ENCODE peak calls at places on chromosomes 7 and 10, in nine cellular contexts. One of them, this sample, is unnamed.

GRCh38 chr7:75818462-75818861 is 4.9 kb upstream of the CCL24 start:
- DNase-seq in left lung: no peak
- DNase-seq in skeletal muscle cell: no peak
- DNase-seq in non-pigmented ciliary epithelial cell: no peak
- DNase-seq in C1 segment of cervical spinal cord: no peak
- DNase-seq in stimulated activated CD4-positive, alpha-beta T cell treated with anti-CD3 and anti-CD28 coated beads, Interleukin-1b, Interleukin-23, amount 100 ng/mL, for 1 hour: no peak
- DNase-seq in NCI-H748 treated with DMSO at 0.1 percent for 48 hours: no peak
- DNase-seq in T-helper 1 cell: no peak
- DNase-seq in HS-5: no peak
- DNase-seq in this sample: no peak

GRCh38 chr10:109529258-109529657 is 394.1 kb downstream of the XPNPEP1 start:
- DNase-seq in HS-5: no peak
- DNase-seq in non-pigmented ciliary epithelial cell: no peak
- DNase-seq in T-helper 1 cell: no peak
- DNase-seq in left lung: no peak
- DNase-seq in skeletal muscle cell: no peak
- DNase-seq in C1 segment of cervical spinal cord: no peak
- DNase-seq in stimulated activated CD4-positive, alpha-beta T cell treated with anti-CD3 and anti-CD28 coated beads, Interleukin-1b, Interleukin-23, amount 100 ng/mL, for 1 hour: no peak
- DNase-seq in NCI-H748 treated with DMSO at 0.1 percent for 48 hours: no peak
- DNase-seq in this sample: no peak

GRCh38 chr7:14381306-14381705 is 391.8 kb upstream of the ETV1 start:
- DNase-seq in stimulated activated CD4-positive, alpha-beta T cell treated with anti-CD3 and anti-CD28 coated beads, Interleukin-1b, Interleukin-23, amount 100 ng/mL, for 1 hour: no peak
- DNase-seq in skeletal muscle cell: no peak
- DNase-seq in non-pigmented ciliary epithelial cell: peak
- DNase-seq in C1 segment of cervical spinal cord: no peak
- DNase-seq in NCI-H748 treated with DMSO at 0.1 percent for 48 hours: no peak
- DNase-seq in left lung: no peak
- DNase-seq in HS-5: peak
- DNase-seq in T-helper 1 cell: no peak
- DNase-seq in this sample: no peak

GRCh38 chr10:30751678-30752331 is 122.3 kb upstream of the LYZL2 start:
- DNase-seq in HS-5: peak
- DNase-seq in NCI-H748 treated with DMSO at 0.1 percent for 48 hours: no peak
- DNase-seq in stimulated activated CD4-positive, alpha-beta T cell treated with anti-CD3 and anti-CD28 coated beads, Interleukin-1b, Interleukin-23, amount 100 ng/mL, for 1 hour: peak
- DNase-seq in skeletal muscle cell: peak
- DNase-seq in left lung: peak
- DNase-seq in non-pigmented ciliary epithelial cell: peak
- DNase-seq in T-helper 1 cell: peak
- DNase-seq in C1 segment of cervical spinal cord: peak
- DNase-seq in this sample: peak

GRCh38 chr7:158377800-158378623 is 209.6 kb downstream of the PTPRN2 start:
- DNase-seq in NCI-H748 treated with DMSO at 0.1 percent for 48 hours: no peak
- DNase-seq in T-helper 1 cell: no peak
- DNase-seq in skeletal muscle cell: no peak
- DNase-seq in C1 segment of cervical spinal cord: no peak
- DNase-seq in stimulated activated CD4-positive, alpha-beta T cell treated with anti-CD3 and anti-CD28 coated beads, Interleukin-1b, Interleukin-23, amount 100 ng/mL, for 1 hour: no peak
- DNase-seq in non-pigmented ciliary epithelial cell: no peak
- DNase-seq in left lung: peak
- DNase-seq in HS-5: no peak
- DNase-seq in this sample: peak

GRCh38 chr10:12041766-12042408 is 722 bp downstream of the UPF2 start:
- DNase-seq in skeletal muscle cell: no peak
- DNase-seq in stimulated activated CD4-positive, alpha-beta T cell treated with anti-CD3 and anti-CD28 coated beads, Interleukin-1b, Interleukin-23, amount 100 ng/mL, for 1 hour: no peak
- DNase-seq in T-helper 1 cell: no peak
- DNase-seq in non-pigmented ciliary epithelial cell: no peak
- DNase-seq in C1 segment of cervical spinal cord: no peak
- DNase-seq in NCI-H748 treated with DMSO at 0.1 percent for 48 hours: no peak
- DNase-seq in HS-5: no peak
- DNase-seq in left lung: peak
- DNase-seq in this sample: no peak

GRCh38 chr7:142797799-142798377 is 27.1 kb downstream of the PRSS2 start:
- DNase-seq in left lung: no peak
- DNase-seq in C1 segment of cervical spinal cord: no peak
- DNase-seq in HS-5: no peak
- DNase-seq in T-helper 1 cell: no peak
- DNase-seq in skeletal muscle cell: no peak
- DNase-seq in NCI-H748 treated with DMSO at 0.1 percent for 48 hours: no peak
- DNase-seq in stimulated activated CD4-positive, alpha-beta T cell treated with anti-CD3 and anti-CD28 coated beads, Interleukin-1b, Interleukin-23, amount 100 ng/mL, for 1 hour: no peak
- DNase-seq in non-pigmented ciliary epithelial cell: no peak
- DNase-seq in this sample: no peak

GRCh38 chr7:156028521-156028920 is 216.3 kb upstream of the SHH start:
- DNase-seq in HS-5: no peak
- DNase-seq in left lung: no peak
- DNase-seq in C1 segment of cervical spinal cord: no peak
- DNase-seq in NCI-H748 treated with DMSO at 0.1 percent for 48 hours: no peak
- DNase-seq in skeletal muscle cell: no peak
- DNase-seq in T-helper 1 cell: no peak
- DNase-seq in non-pigmented ciliary epithelial cell: no peak
- DNase-seq in stimulated activated CD4-positive, alpha-beta T cell treated with anti-CD3 and anti-CD28 coated beads, Interleukin-1b, Interleukin-23, amount 100 ng/mL, for 1 hour: no peak
- DNase-seq in this sample: no peak

GRCh38 chr7:33932221-33932620 is 26.9 kb downstream of the BMPER start:
- DNase-seq in stimulated activated CD4-positive, alpha-beta T cell treated with anti-CD3 and anti-CD28 coated beads, Interleukin-1b, Interleukin-23, amount 100 ng/mL, for 1 hour: no peak
- DNase-seq in T-helper 1 cell: no peak
- DNase-seq in left lung: no peak
- DNase-seq in NCI-H748 treated with DMSO at 0.1 percent for 48 hours: no peak
- DNase-seq in HS-5: no peak
- DNase-seq in non-pigmented ciliary epithelial cell: no peak
- DNase-seq in skeletal muscle cell: no peak
- DNase-seq in C1 segment of cervical spinal cord: no peak
- DNase-seq in this sample: no peak

GRCh38 chr7:114931656-114932011 is 9.7 kb downstream of the MDFIC start:
- DNase-seq in stimulated activated CD4-positive, alpha-beta T cell treated with anti-CD3 and anti-CD28 coated beads, Interleukin-1b, Interleukin-23, amount 100 ng/mL, for 1 hour: no peak
- DNase-seq in NCI-H748 treated with DMSO at 0.1 percent for 48 hours: no peak
- DNase-seq in non-pigmented ciliary epithelial cell: no peak
- DNase-seq in C1 segment of cervical spinal cord: no peak
- DNase-seq in T-helper 1 cell: no peak
- DNase-seq in left lung: no peak
- DNase-seq in HS-5: no peak
- DNase-seq in skeletal muscle cell: no peak
- DNase-seq in this sample: no peak

GRCh38 chr10:79293841-79294705 is 53.2 kb upstream of the PPIF start:
- DNase-seq in stimulated activated CD4-positive, alpha-beta T cell treated with anti-CD3 and anti-CD28 coated beads, Interleukin-1b, Interleukin-23, amount 100 ng/mL, for 1 hour: no peak
- DNase-seq in T-helper 1 cell: no peak
- DNase-seq in HS-5: peak
- DNase-seq in non-pigmented ciliary epithelial cell: peak
- DNase-seq in NCI-H748 treated with DMSO at 0.1 percent for 48 hours: no peak
- DNase-seq in skeletal muscle cell: no peak
- DNase-seq in left lung: peak
- DNase-seq in C1 segment of cervical spinal cord: no peak
- DNase-seq in this sample: no peak

GRCh38 chr7:78770422-78771410 is 682.8 kb downstream of the MAGI2 start:
- DNase-seq in skeletal muscle cell: no peak
- DNase-seq in left lung: no peak
- DNase-seq in T-helper 1 cell: no peak
- DNase-seq in non-pigmented ciliary epithelial cell: no peak
- DNase-seq in C1 segment of cervical spinal cord: peak
- DNase-seq in NCI-H748 treated with DMSO at 0.1 percent for 48 hours: peak
- DNase-seq in stimulated activated CD4-positive, alpha-beta T cell treated with anti-CD3 and anti-CD28 coated beads, Interleukin-1b, Interleukin-23, amount 100 ng/mL, for 1 hour: no peak
- DNase-seq in HS-5: no peak
- DNase-seq in this sample: peak

GRCh38 chr10:67812007-67812406 is 26.0 kb downstream of the DNAJC12 start:
- DNase-seq in C1 segment of cervical spinal cord: no peak
- DNase-seq in HS-5: no peak
- DNase-seq in left lung: no peak
- DNase-seq in skeletal muscle cell: no peak
- DNase-seq in T-helper 1 cell: no peak
- DNase-seq in non-pigmented ciliary epithelial cell: no peak
- DNase-seq in stimulated activated CD4-positive, alpha-beta T cell treated with anti-CD3 and anti-CD28 coated beads, Interleukin-1b, Interleukin-23, amount 100 ng/mL, for 1 hour: no peak
- DNase-seq in NCI-H748 treated with DMSO at 0.1 percent for 48 hours: no peak
- DNase-seq in this sample: no peak

GRCh38 chr10:93757136-93757535 is 600 bp upstream of the LGI1 start:
- DNase-seq in T-helper 1 cell: no peak
- DNase-seq in NCI-H748 treated with DMSO at 0.1 percent for 48 hours: no peak
- DNase-seq in left lung: no peak
- DNase-seq in stimulated activated CD4-positive, alpha-beta T cell treated with anti-CD3 and anti-CD28 coated beads, Interleukin-1b, Interleukin-23, amount 100 ng/mL, for 1 hour: no peak
- DNase-seq in non-pigmented ciliary epithelial cell: no peak
- DNase-seq in skeletal muscle cell: no peak
- DNase-seq in C1 segment of cervical spinal cord: no peak
- DNase-seq in HS-5: no peak
- DNase-seq in this sample: no peak

GRCh38 chr10:93566435-93567276 is at the start of gene FFAR4:
- DNase-seq in T-helper 1 cell: no peak
- DNase-seq in non-pigmented ciliary epithelial cell: no peak
- DNase-seq in skeletal muscle cell: no peak
- DNase-seq in HS-5: no peak
- DNase-seq in NCI-H748 treated with DMSO at 0.1 percent for 48 hours: peak
- DNase-seq in C1 segment of cervical spinal cord: no peak
- DNase-seq in left lung: peak
- DNase-seq in stimulated activated CD4-positive, alpha-beta T cell treated with anti-CD3 and anti-CD28 coated beads, Interleukin-1b, Interleukin-23, amount 100 ng/mL, for 1 hour: no peak
- DNase-seq in this sample: peak

GRCh38 chr7:101159696-101160674 is 5.4 kb downstream of the VGF start:
- DNase-seq in NCI-H748 treated with DMSO at 0.1 percent for 48 hours: no peak
- DNase-seq in skeletal muscle cell: no peak
- DNase-seq in non-pigmented ciliary epithelial cell: no peak
- DNase-seq in HS-5: no peak
- DNase-seq in left lung: no peak
- DNase-seq in C1 segment of cervical spinal cord: no peak
- DNase-seq in stimulated activated CD4-positive, alpha-beta T cell treated with anti-CD3 and anti-CD28 coated beads, Interleukin-1b, Interleukin-23, amount 100 ng/mL, for 1 hour: no peak
- DNase-seq in T-helper 1 cell: no peak
- DNase-seq in this sample: no peak

GRCh38 chr10:127215882-127216281 is 19.5 kb upstream of the INSYN2A start:
- DNase-seq in C1 segment of cervical spinal cord: no peak
- DNase-seq in HS-5: no peak
- DNase-seq in non-pigmented ciliary epithelial cell: no peak
- DNase-seq in T-helper 1 cell: no peak
- DNase-seq in NCI-H748 treated with DMSO at 0.1 percent for 48 hours: no peak
- DNase-seq in skeletal muscle cell: no peak
- DNase-seq in stimulated activated CD4-positive, alpha-beta T cell treated with anti-CD3 and anti-CD28 coated beads, Interleukin-1b, Interleukin-23, amount 100 ng/mL, for 1 hour: no peak
- DNase-seq in left lung: no peak
- DNase-seq in this sample: no peak

GRCh38 chr10:29647483-29647882 is 12.7 kb upstream of the SVIL start:
- DNase-seq in T-helper 1 cell: no peak
- DNase-seq in non-pigmented ciliary epithelial cell: no peak
- DNase-seq in skeletal muscle cell: no peak
- DNase-seq in left lung: no peak
- DNase-seq in HS-5: no peak
- DNase-seq in stimulated activated CD4-positive, alpha-beta T cell treated with anti-CD3 and anti-CD28 coated beads, Interleukin-1b, Interleukin-23, amount 100 ng/mL, for 1 hour: no peak
- DNase-seq in C1 segment of cervical spinal cord: no peak
- DNase-seq in NCI-H748 treated with DMSO at 0.1 percent for 48 hours: no peak
- DNase-seq in this sample: no peak

GRCh38 chr10:110746254-110746826 is 102.2 kb downstream of the RBM20 start:
- DNase-seq in stimulated activated CD4-positive, alpha-beta T cell treated with anti-CD3 and anti-CD28 coated beads, Interleukin-1b, Interleukin-23, amount 100 ng/mL, for 1 hour: peak
- DNase-seq in non-pigmented ciliary epithelial cell: peak
- DNase-seq in NCI-H748 treated with DMSO at 0.1 percent for 48 hours: peak
- DNase-seq in T-helper 1 cell: peak
- DNase-seq in left lung: peak
- DNase-seq in HS-5: peak
- DNase-seq in skeletal muscle cell: peak
- DNase-seq in C1 segment of cervical spinal cord: peak
- DNase-seq in this sample: peak

GRCh38 chr10:10873289-10873688 is 144.4 kb upstream of the CELF2 start:
- DNase-seq in non-pigmented ciliary epithelial cell: no peak
- DNase-seq in stimulated activated CD4-positive, alpha-beta T cell treated with anti-CD3 and anti-CD28 coated beads, Interleukin-1b, Interleukin-23, amount 100 ng/mL, for 1 hour: no peak
- DNase-seq in HS-5: no peak
- DNase-seq in skeletal muscle cell: no peak
- DNase-seq in C1 segment of cervical spinal cord: no peak
- DNase-seq in left lung: no peak
- DNase-seq in NCI-H748 treated with DMSO at 0.1 percent for 48 hours: no peak
- DNase-seq in T-helper 1 cell: no peak
- DNase-seq in this sample: no peak

GRCh38 chr10:8594176-8594575 is 539.7 kb downstream of the GATA3 start:
- DNase-seq in HS-5: no peak
- DNase-seq in T-helper 1 cell: no peak
- DNase-seq in C1 segment of cervical spinal cord: no peak
- DNase-seq in skeletal muscle cell: no peak
- DNase-seq in stimulated activated CD4-positive, alpha-beta T cell treated with anti-CD3 and anti-CD28 coated beads, Interleukin-1b, Interleukin-23, amount 100 ng/mL, for 1 hour: no peak
- DNase-seq in NCI-H748 treated with DMSO at 0.1 percent for 48 hours: no peak
- DNase-seq in left lung: no peak
- DNase-seq in non-pigmented ciliary epithelial cell: no peak
- DNase-seq in this sample: no peak

GRCh38 chr10:43121444-43121843 is 16.8 kb upstream of the CSGALNACT2 start:
- DNase-seq in HS-5: no peak
- DNase-seq in skeletal muscle cell: no peak
- DNase-seq in C1 segment of cervical spinal cord: no peak
- DNase-seq in T-helper 1 cell: no peak
- DNase-seq in non-pigmented ciliary epithelial cell: no peak
- DNase-seq in left lung: peak
- DNase-seq in stimulated activated CD4-positive, alpha-beta T cell treated with anti-CD3 and anti-CD28 coated beads, Interleukin-1b, Interleukin-23, amount 100 ng/mL, for 1 hour: no peak
- DNase-seq in NCI-H748 treated with DMSO at 0.1 percent for 48 hours: no peak
- DNase-seq in this sample: no peak